ENCODE peak calls at places on chromosomes 6 and 20, in eight cellular contexts. X, U, H, N, Y, W, F and Z are unnamed samples.

GRCh38 chr6:140071115-140071514 is 696.7 kb upstream of the CITED2 start:
- DNase-seq in X (peak), U (no peak), H (no peak), N (no peak), Y (no peak), W (no peak), F (no peak), Z (peak)

GRCh38 chr6:45613678-45614077 is 235.9 kb upstream of the SUPT3H start:
- DNase-seq in X (peak), U (no peak), H (no peak), N (peak), Y (no peak), W (no peak), F (no peak), Z (no peak)

GRCh38 chr20:8309638-8310037 is 177.6 kb downstream of the PLCB1 start:
- DNase-seq in X (peak), U (no peak), H (no peak), N (no peak), Y (no peak), W (no peak), F (no peak), Z (no peak)

GRCh38 chr6:138945354-138945753 is 42.7 kb downstream of the REPS1 start:
- DNase-seq in X (no peak), U (no peak), H (no peak), N (no peak), Y (no peak), W (no peak), F (no peak), Z (no peak)

GRCh38 chr6:105153676-105154075 is 26.1 kb downstream of the POPDC3 start:
- DNase-seq in X (no peak), U (no peak), H (no peak), N (no peak), Y (no peak), W (no peak), F (no peak), Z (no peak)

GRCh38 chr6:170358496-170358895 is 51.9 kb downstream of the FAM120B start:
- DNase-seq in X (no peak), U (no peak), H (no peak), N (no peak), Y (no peak), W (no peak), F (no peak), Z (no peak)

GRCh38 chr6:3733321-3733925 is 18.1 kb downstream of the PXDC1 start:
- DNase-seq in X (no peak), U (no peak), H (no peak), N (no peak), Y (no peak), W (no peak), F (no peak), Z (no peak)

GRCh38 chr20:20212675-20213096 is 155.2 kb upstream of the INSM1 start:
- DNase-seq in X (no peak), U (no peak), H (no peak), N (no peak), Y (no peak), W (no peak), F (no peak), Z (no peak)

GRCh38 chr6:6678185-6678671 is 89.7 kb downstream of the LY86 start:
- DNase-seq in X (peak), U (peak), H (no peak), N (no peak), Y (no peak), W (no peak), F (no peak), Z (peak)

GRCh38 chr6:47651505-47651944 is 46.9 kb upstream of the ADGRF4 start:
- DNase-seq in X (peak), U (peak), H (no peak), N (no peak), Y (peak), W (no peak), F (no peak), Z (peak)

GRCh38 chr6:138419766-138420165 is 15.7 kb downstream of the HEBP2 start:
- DNase-seq in X (no peak), U (no peak), H (no peak), N (no peak), Y (no peak), W (no peak), F (no peak), Z (no peak)

GRCh38 chr6:150641398-150642139 is 41.9 kb downstream of the PLEKHG1 start:
- DNase-seq in X (peak), U (no peak), H (no peak), N (no peak), Y (no peak), W (no peak), F (no peak), Z (peak)

GRCh38 chr6:113591896-113592827 is 265.0 kb upstream of the MARCKS start:
- DNase-seq in X (peak), U (no peak), H (no peak), N (no peak), Y (no peak), W (no peak), F (no peak), Z (peak)

GRCh38 chr6:24574809-24575208 is 71.2 kb downstream of the KIAA0319 start:
- DNase-seq in X (no peak), U (no peak), H (no peak), N (no peak), Y (no peak), W (no peak), F (no peak), Z (no peak)

GRCh38 chr6:123171341-123171740 is 175.3 kb downstream of the CLVS2 start:
- DNase-seq in X (no peak), U (no peak), H (no peak), N (no peak), Y (no peak), W (no peak), F (no peak), Z (peak)

GRCh38 chr6:34680802-34681515 is 15.6 kb downstream of the ILRUN start:
- DNase-seq in X (no peak), U (peak), H (no peak), N (no peak), Y (no peak), W (no peak), F (no peak), Z (peak)

GRCh38 chr20:39581034-39581433 is 618.9 kb downstream of the DHX35 start:
- DNase-seq in X (no peak), U (no peak), H (no peak), N (no peak), Y (no peak), W (no peak), F (no peak), Z (no peak)